ENCODE peak calls at places on chromosomes 5 and 9, in seven cellular contexts. One of them, this sample, is unnamed.

GRCh38 chr5:149795360-149795759 is 65.2 kb downstream of the PPARGC1B start:
- DNase-seq in activated B cell treated with CpG ODN at 0.5 μM for 24 hours: no peak
- DNase-seq in cardiac fibroblast: no peak
- DNase-seq in lower lobe of right lung: no peak
- DNase-seq in stimulated activated CD4-positive, alpha-beta T cell treated with anti-CD3 and anti-CD28 coated beads, Interleukin-4, amount 100 ng/mL, for 48 hours: no peak
- DNase-seq in iris pigment epithelial cell: no peak
- DNase-seq in stimulated activated CD8-positive, alpha-beta memory T cell treated with anti-CD3 and anti-CD28 coated beads, Interleukin-15, amount 100 ng/mL, for 48 hours: no peak
- DNase-seq in this sample: no peak

GRCh38 chr9:117029341-117029740 is 342.2 kb downstream of the TRIM32 start:
- DNase-seq in lower lobe of right lung: no peak
- DNase-seq in iris pigment epithelial cell: no peak
- DNase-seq in activated B cell treated with CpG ODN at 0.5 μM for 24 hours: no peak
- DNase-seq in stimulated activated CD4-positive, alpha-beta T cell treated with anti-CD3 and anti-CD28 coated beads, Interleukin-4, amount 100 ng/mL, for 48 hours: no peak
- DNase-seq in cardiac fibroblast: no peak
- DNase-seq in stimulated activated CD8-positive, alpha-beta memory T cell treated with anti-CD3 and anti-CD28 coated beads, Interleukin-15, amount 100 ng/mL, for 48 hours: no peak
- DNase-seq in this sample: no peak

GRCh38 chr5:62432618-62433064 is 20.1 kb downstream of the IPO11 start:
- DNase-seq in cardiac fibroblast: peak; percentile 50
- DNase-seq in stimulated activated CD8-positive, alpha-beta memory T cell treated with anti-CD3 and anti-CD28 coated beads, Interleukin-15, amount 100 ng/mL, for 48 hours: no peak
- DNase-seq in activated B cell treated with CpG ODN at 0.5 μM for 24 hours: no peak
- DNase-seq in stimulated activated CD4-positive, alpha-beta T cell treated with anti-CD3 and anti-CD28 coated beads, Interleukin-4, amount 100 ng/mL, for 48 hours: no peak
- DNase-seq in iris pigment epithelial cell: peak; percentile 22
- DNase-seq in lower lobe of right lung: no peak
- DNase-seq in this sample: peak; percentile 31

GRCh38 chr9:112285056-112285455 is 48.4 kb downstream of the PTBP3 start:
- DNase-seq in stimulated activated CD4-positive, alpha-beta T cell treated with anti-CD3 and anti-CD28 coated beads, Interleukin-4, amount 100 ng/mL, for 48 hours: no peak
- DNase-seq in activated B cell treated with CpG ODN at 0.5 μM for 24 hours: no peak
- DNase-seq in lower lobe of right lung: no peak
- DNase-seq in stimulated activated CD8-positive, alpha-beta memory T cell treated with anti-CD3 and anti-CD28 coated beads, Interleukin-15, amount 100 ng/mL, for 48 hours: no peak
- DNase-seq in cardiac fibroblast: no peak
- DNase-seq in iris pigment epithelial cell: no peak
- DNase-seq in this sample: no peak

GRCh38 chr5:135737701-135738563 is 96.5 kb upstream of the SLC25A48 start:
- DNase-seq in activated B cell treated with CpG ODN at 0.5 μM for 24 hours: no peak
- DNase-seq in iris pigment epithelial cell: no peak
- DNase-seq in stimulated activated CD8-positive, alpha-beta memory T cell treated with anti-CD3 and anti-CD28 coated beads, Interleukin-15, amount 100 ng/mL, for 48 hours: no peak
- DNase-seq in stimulated activated CD4-positive, alpha-beta T cell treated with anti-CD3 and anti-CD28 coated beads, Interleukin-4, amount 100 ng/mL, for 48 hours: no peak
- DNase-seq in cardiac fibroblast: no peak
- DNase-seq in lower lobe of right lung: no peak
- DNase-seq in this sample: peak; percentile 65

GRCh38 chr5:62139741-62140140 is 166.3 kb upstream of the KIF2A start:
- DNase-seq in iris pigment epithelial cell: no peak
- DNase-seq in stimulated activated CD8-positive, alpha-beta memory T cell treated with anti-CD3 and anti-CD28 coated beads, Interleukin-15, amount 100 ng/mL, for 48 hours: no peak
- DNase-seq in lower lobe of right lung: no peak
- DNase-seq in cardiac fibroblast: no peak
- DNase-seq in activated B cell treated with CpG ODN at 0.5 μM for 24 hours: no peak
- DNase-seq in stimulated activated CD4-positive, alpha-beta T cell treated with anti-CD3 and anti-CD28 coated beads, Interleukin-4, amount 100 ng/mL, for 48 hours: no peak
- DNase-seq in this sample: no peak

GRCh38 chr5:60700347-60700815 is 415 bp upstream of the DEPDC1B start:
- DNase-seq in stimulated activated CD4-positive, alpha-beta T cell treated with anti-CD3 and anti-CD28 coated beads, Interleukin-4, amount 100 ng/mL, for 48 hours: no peak
- DNase-seq in cardiac fibroblast: peak; percentile 12
- DNase-seq in iris pigment epithelial cell: no peak
- DNase-seq in activated B cell treated with CpG ODN at 0.5 μM for 24 hours: no peak
- DNase-seq in lower lobe of right lung: no peak
- DNase-seq in stimulated activated CD8-positive, alpha-beta memory T cell treated with anti-CD3 and anti-CD28 coated beads, Interleukin-15, amount 100 ng/mL, for 48 hours: no peak
- DNase-seq in this sample: no peak

GRCh38 chr5:82799346-82800077 is 277.7 kb downstream of the TMEM167A start:
- DNase-seq in stimulated activated CD8-positive, alpha-beta memory T cell treated with anti-CD3 and anti-CD28 coated beads, Interleukin-15, amount 100 ng/mL, for 48 hours: no peak
- DNase-seq in cardiac fibroblast: no peak
- DNase-seq in lower lobe of right lung: no peak
- DNase-seq in stimulated activated CD4-positive, alpha-beta T cell treated with anti-CD3 and anti-CD28 coated beads, Interleukin-4, amount 100 ng/mL, for 48 hours: no peak
- DNase-seq in activated B cell treated with CpG ODN at 0.5 μM for 24 hours: no peak
- DNase-seq in iris pigment epithelial cell: no peak
- DNase-seq in this sample: no peak

GRCh38 chr9:105405514-105406131 is 42.2 kb upstream of the FSD1L start:
- DNase-seq in cardiac fibroblast: no peak
- DNase-seq in activated B cell treated with CpG ODN at 0.5 μM for 24 hours: no peak
- DNase-seq in stimulated activated CD4-positive, alpha-beta T cell treated with anti-CD3 and anti-CD28 coated beads, Interleukin-4, amount 100 ng/mL, for 48 hours: peak; percentile 14
- DNase-seq in stimulated activated CD8-positive, alpha-beta memory T cell treated with anti-CD3 and anti-CD28 coated beads, Interleukin-15, amount 100 ng/mL, for 48 hours: peak; percentile 47
- DNase-seq in iris pigment epithelial cell: peak; percentile 63
- DNase-seq in lower lobe of right lung: no peak
- DNase-seq in this sample: no peak

GRCh38 chr9:127976498-127976897 is 4.3 kb downstream of the EEIG1 start:
- DNase-seq in activated B cell treated with CpG ODN at 0.5 μM for 24 hours: no peak
- DNase-seq in lower lobe of right lung: peak; percentile 78
- DNase-seq in iris pigment epithelial cell: no peak
- DNase-seq in stimulated activated CD8-positive, alpha-beta memory T cell treated with anti-CD3 and anti-CD28 coated beads, Interleukin-15, amount 100 ng/mL, for 48 hours: no peak
- DNase-seq in stimulated activated CD4-positive, alpha-beta T cell treated with anti-CD3 and anti-CD28 coated beads, Interleukin-4, amount 100 ng/mL, for 48 hours: no peak
- DNase-seq in cardiac fibroblast: no peak
- DNase-seq in this sample: no peak

GRCh38 chr5:24005384-24005783 is 498.0 kb downstream of the PRDM9 start:
- DNase-seq in cardiac fibroblast: no peak
- DNase-seq in stimulated activated CD4-positive, alpha-beta T cell treated with anti-CD3 and anti-CD28 coated beads, Interleukin-4, amount 100 ng/mL, for 48 hours: no peak
- DNase-seq in lower lobe of right lung: no peak
- DNase-seq in activated B cell treated with CpG ODN at 0.5 μM for 24 hours: no peak
- DNase-seq in stimulated activated CD8-positive, alpha-beta memory T cell treated with anti-CD3 and anti-CD28 coated beads, Interleukin-15, amount 100 ng/mL, for 48 hours: no peak
- DNase-seq in iris pigment epithelial cell: no peak
- DNase-seq in this sample: no peak

GRCh38 chr5:53069626-53070025 is 39.9 kb downstream of the MOCS2 start:
- DNase-seq in activated B cell treated with CpG ODN at 0.5 μM for 24 hours: no peak
- DNase-seq in stimulated activated CD4-positive, alpha-beta T cell treated with anti-CD3 and anti-CD28 coated beads, Interleukin-4, amount 100 ng/mL, for 48 hours: peak; percentile 32
- DNase-seq in stimulated activated CD8-positive, alpha-beta memory T cell treated with anti-CD3 and anti-CD28 coated beads, Interleukin-15, amount 100 ng/mL, for 48 hours: peak; percentile 61
- DNase-seq in cardiac fibroblast: peak; percentile 66
- DNase-seq in iris pigment epithelial cell: peak; percentile 85
- DNase-seq in lower lobe of right lung: no peak
- DNase-seq in this sample: no peak

GRCh38 chr5:79111387-79111959 is at the start of gene BHMT:
- DNase-seq in stimulated activated CD8-positive, alpha-beta memory T cell treated with anti-CD3 and anti-CD28 coated beads, Interleukin-15, amount 100 ng/mL, for 48 hours: no peak
- DNase-seq in stimulated activated CD4-positive, alpha-beta T cell treated with anti-CD3 and anti-CD28 coated beads, Interleukin-4, amount 100 ng/mL, for 48 hours: no peak
- DNase-seq in lower lobe of right lung: no peak
- DNase-seq in activated B cell treated with CpG ODN at 0.5 μM for 24 hours: no peak
- DNase-seq in iris pigment epithelial cell: no peak
- DNase-seq in cardiac fibroblast: no peak
- DNase-seq in this sample: no peak